ENCODE peak calls at places on chromosomes 12 and 14, in eight cellular contexts. P is neural crest cell, R is GM13977, A is neural progenitor cell, J is brain microvascular endothelial cell, E is progenitor cell of endocrine pancreas, O is transverse colon, X is activated B cell treated with CpG ODN at 0.5 μM for 24 hours. B is an unnamed sample.

GRCh38 chr12:119479121-119479561 is 114.4 kb upstream of the TMEM233 start:
- DNase-seq in P (no peak), R (no peak), A (no peak), J (no peak), E (no peak), O (no peak), X (no peak), B (no peak)

GRCh38 chr12:122942609-122943008 is 23.7 kb downstream of the ABCB9 start:
- DNase-seq in P (no peak), R (no peak), A (no peak), J (no peak), E (no peak), O (no peak), X (no peak), B (no peak)

GRCh38 chr12:77042834-77043233 is 22.5 kb downstream of the E2F7 start:
- DNase-seq in P (no peak), R (no peak), A (no peak), J (no peak), E (no peak), O (no peak), X (no peak), B (no peak)

GRCh38 chr14:100816286-100816949 is 9.5 kb upstream of the MEG3 start:
- DNase-seq in P (no peak), R (no peak), A (no peak), J (no peak), E (no peak), O (no peak), X (no peak), B (no peak)

GRCh38 chr14:35416108-35416750 is 11.7 kb upstream of the NFKBIA start:
- DNase-seq in P (no peak), R (no peak), A (no peak), J (no peak), E (no peak), O (peak; percentile 34), X (no peak), B (no peak)

GRCh38 chr12:50515587-50515986 is 10.8 kb downstream of the DIP2B start:
- DNase-seq in P (no peak), R (no peak), A (no peak), J (peak; percentile 24), E (no peak), O (no peak), X (no peak), B (no peak)

GRCh38 chr12:127381043-127381668 is 885.8 kb upstream of the TMEM132C start:
- DNase-seq in P (peak; percentile 69), R (peak; percentile 67), A (peak; percentile 86), J (no peak), E (peak; percentile 73), O (peak; percentile 21), X (no peak), B (no peak)

GRCh38 chr14:31441273-31442110 is 15.8 kb downstream of the DTD2 start:
- DNase-seq in P (no peak), R (no peak), A (no peak), J (no peak), E (no peak), O (no peak), X (no peak), B (peak; percentile 64)

GRCh38 chr12:39503445-39503844 is 60.5 kb upstream of the KIF21A start:
- DNase-seq in P (no peak), R (no peak), A (no peak), J (peak; percentile 2), E (no peak), O (no peak), X (no peak), B (no peak)
- TF ChIP-seq CTCF in P (peak; percentile 27), R (no peak), A (no peak), J (peak; percentile 44), E (no peak), O (no peak), X (no peak), B (no peak)

GRCh38 chr12:1836241-1836803 is 16.0 kb downstream of the LRTM2 start:
- DNase-seq in P (no peak), R (no peak), A (no peak), J (no peak), E (no peak), O (no peak), X (no peak), B (no peak)
- TF ChIP-seq CTCF in P (no peak), R (no peak), A (no peak), J (no peak), E (no peak), O (no peak), X (no peak), B (no peak)

DNA sequence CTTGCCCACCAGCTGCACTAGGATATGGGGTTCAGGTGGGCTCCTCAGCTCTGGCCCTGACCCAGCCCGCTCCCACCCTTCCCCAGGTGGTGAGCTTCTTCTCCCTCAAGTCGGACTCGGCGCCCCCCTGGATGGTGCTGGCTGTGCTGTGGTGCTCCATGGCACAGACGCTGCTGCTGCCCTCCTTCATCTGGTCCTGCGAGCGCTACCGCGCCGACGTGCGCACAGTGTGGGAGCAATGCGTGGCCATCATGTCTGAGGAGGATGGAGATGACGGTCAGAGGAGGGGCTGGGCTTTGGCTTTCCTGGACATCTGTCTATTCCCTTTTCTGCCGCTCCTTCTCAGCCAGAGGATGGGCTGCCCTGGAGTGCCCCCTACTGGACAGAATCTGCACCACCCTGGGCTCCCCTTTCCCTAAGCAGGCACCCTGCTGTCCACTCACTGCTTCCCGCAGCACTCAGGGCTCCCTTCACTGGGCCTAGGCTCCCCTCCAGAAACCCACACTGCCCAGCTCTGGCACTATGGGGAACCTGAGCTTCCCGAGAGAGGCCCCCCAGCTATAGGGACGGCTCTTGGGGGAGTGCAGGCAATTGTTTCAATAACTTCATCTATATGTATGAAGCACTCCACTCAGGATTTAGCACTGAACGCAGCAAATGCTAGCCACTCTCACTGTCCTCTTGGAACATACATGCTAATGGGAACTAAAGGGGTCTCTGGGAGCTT is 2.6 kb upstream of the P3H3 start:
- DNase-seq in P (peak; percentile 96), R (peak; percentile 96), A (peak; percentile 91), J (peak; percentile 83), E (peak; percentile 95), O (peak; percentile 89), X (peak; percentile 69), B (peak; percentile 60)
- TF ChIP-seq CTCF in P (peak; percentile 99), R (peak; percentile 97), A (peak; percentile 88), J (peak; percentile 95), E (peak; percentile 99), O (peak; percentile 92), X (peak; percentile 47), B (peak; percentile 94)

GRCh38 chr12:3035815-3036702 is 41.1 kb upstream of the TSPAN9 start:
- DNase-seq in P (no peak), R (no peak), A (peak; percentile 78), J (peak; percentile 28), E (no peak), O (no peak), X (no peak), B (no peak)
- TF ChIP-seq CTCF in P (peak; percentile 65), R (peak; percentile 25), A (peak; percentile 64), J (peak; percentile 79), E (peak; percentile 64), O (peak; percentile 6), X (no peak), B (peak; percentile 34)

GRCh38 chr12:57420482-57420881 is 10.4 kb downstream of the R3HDM2 start:
- DNase-seq in P (no peak), R (no peak), A (no peak), J (no peak), E (no peak), O (no peak), X (no peak), B (no peak)
- TF ChIP-seq CTCF in P (no peak), R (no peak), A (no peak), J (no peak), E (no peak), O (no peak), X (no peak), B (no peak)

DNA sequence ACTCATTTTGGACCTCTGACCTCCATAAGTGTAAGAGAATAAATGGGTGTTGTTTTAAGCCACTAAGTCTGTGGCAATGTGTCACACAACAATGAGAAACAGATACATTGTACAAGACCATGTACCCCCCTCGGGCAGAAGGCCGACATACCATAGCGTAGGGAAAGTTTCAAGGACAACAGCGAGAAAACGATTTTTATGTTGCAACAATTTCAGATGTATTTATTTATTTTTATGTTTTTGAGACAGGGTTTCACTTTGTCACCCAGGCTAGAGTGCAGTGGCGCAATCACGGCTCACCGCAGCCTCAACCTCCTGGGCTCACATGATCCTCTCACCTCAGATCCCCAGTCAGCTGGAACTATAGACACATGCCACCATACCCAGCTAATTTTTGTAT is 136.4 kb upstream of the NCOR2 start:
- DNase-seq in P (no peak), R (no peak), A (no peak), J (no peak), E (no peak), O (no peak), X (no peak), B (no peak)
- TF ChIP-seq CTCF in P (no peak), R (no peak), A (no peak), J (no peak), E (no peak), O (no peak), X (no peak), B (no peak)

GRCh38 chr12:126069549-126070165 is 1004.4 kb downstream of the AACS start:
- DNase-seq in P (peak; percentile 76), R (peak; percentile 23), A (peak; percentile 85), J (peak; percentile 50), E (peak; percentile 52), O (peak; percentile 18), X (no peak), B (peak; percentile 12)
- TF ChIP-seq CTCF in P (peak; percentile 75), R (peak; percentile 64), A (peak; percentile 84), J (peak; percentile 62), E (peak; percentile 74), O (peak; percentile 37), X (no peak), B (peak; percentile 52)

DNA sequence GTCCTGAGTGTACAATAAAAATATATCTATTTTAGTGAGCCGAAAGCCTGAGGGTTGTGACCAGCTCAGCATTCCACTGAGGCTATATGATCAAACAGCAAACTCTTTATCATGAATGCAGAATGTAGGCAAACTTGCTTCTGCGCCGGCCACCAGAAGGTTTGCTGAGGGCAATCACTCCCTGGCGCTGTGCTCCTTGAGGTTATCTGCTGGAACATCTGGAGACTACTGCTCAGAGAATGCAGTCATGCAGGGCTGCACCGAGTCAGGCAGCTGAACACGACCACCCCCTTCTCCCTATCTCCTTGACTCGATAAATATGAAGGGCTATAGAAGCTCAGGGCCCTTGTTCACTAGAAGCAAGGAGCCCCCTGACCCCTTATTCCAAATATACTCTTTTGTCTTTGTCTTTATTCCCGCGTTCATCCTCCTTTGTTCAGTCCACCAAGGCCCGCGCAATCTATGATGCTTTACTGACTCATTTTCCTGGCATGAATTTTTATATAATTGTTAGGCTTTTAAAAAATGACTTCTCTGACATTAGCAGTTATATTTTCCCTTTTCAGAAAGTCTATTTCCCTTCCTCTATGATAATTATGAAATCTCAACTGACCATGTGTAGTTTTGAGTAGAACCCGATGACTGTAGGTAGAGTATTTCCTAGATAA is 1089.3 kb downstream of the SLC16A7 start:
- DNase-seq in P (no peak), R (no peak), A (no peak), J (no peak), E (no peak), O (no peak), X (no peak), B (no peak)
- TF ChIP-seq CTCF in P (no peak), R (no peak), A (no peak), J (peak; percentile 60), E (no peak), O (no peak), X (no peak), B (no peak)

GRCh38 chr12:30695327-30696102 is at the start of gene IPO8:
- DNase-seq in P (peak; percentile 85), R (peak; percentile 95), A (peak; percentile 96), J (peak; percentile 92), E (peak; percentile 93), O (peak; percentile 95), X (peak; percentile 73), B (peak; percentile 72)
- TF ChIP-seq CTCF in P (peak; percentile 70), R (peak; percentile 21), A (peak; percentile 51), J (peak; percentile 55), E (peak; percentile 73), O (peak; percentile 38), X (no peak), B (peak; percentile 28)

B was measured in AG09319.